ENCODE peak calls at places on chromosomes 3 and 15, in five cellular contexts. U is HFF-Myc, N is PC-3, M is heart right ventricle, C is kidney epithelial cell. S is an unnamed sample.

GRCh38 chr15:84926491-84927220 is 42.2 kb downstream of the SLC28A1 start:
- DNase-seq in M (no peak), C (no peak), N (peak; percentile 61), U (no peak), S (no peak)

GRCh38 chr3:140152851-140153640 is 218.1 kb downstream of the CLSTN2 start:
- DNase-seq in N (no peak), C (no peak), M (peak; percentile 27), U (no peak), S (peak; percentile 80)

GRCh38 chr15:41946970-41947369 is 25.4 kb downstream of the EHD4 start:
- DNase-seq in C (no peak), N (no peak), M (peak; percentile 65), U (no peak), S (no peak)

GRCh38 chr15:70722266-70723123 is 40.9 kb downstream of the UACA start:
- DNase-seq in C (no peak), M (no peak), U (no peak), N (peak; percentile 61), S (no peak)

GRCh38 chr3:51975857-51976549 is 1.1 kb downstream of the ABHD14A start:
- DNase-seq in M (peak; percentile 74), C (no peak), N (peak; percentile 37), U (no peak), S (peak; percentile 90)

GRCh38 chr3:46913644-46914043 is 36.1 kb downstream of the PTH1R start:
- DNase-seq in C (no peak), M (no peak), U (no peak), N (peak; percentile 75), S (peak; percentile 18)

GRCh38 chr15:100873029-100873677 is 6.5 kb upstream of the ALDH1A3 start:
- DNase-seq in N (peak; percentile 96), C (peak; percentile 72), U (peak; percentile 78), M (peak; percentile 60), S (no peak)

GRCh38 chr3:162863579-162863978 is 1367.0 kb downstream of the OTOL1 start:
- DNase-seq in U (no peak), C (no peak), N (peak; percentile 66), M (no peak), S (no peak)

GRCh38 chr15:73968461-73968860 is 23.6 kb downstream of the STOML1 start:
- DNase-seq in U (no peak), N (no peak), C (no peak), M (no peak), S (no peak)

GRCh38 chr3:159260049-159260662 is 458.3 kb downstream of the MFSD1 start:
- DNase-seq in M (peak; percentile 30), C (peak; percentile 23), N (peak; percentile 81), U (peak; percentile 36), S (no peak)

GRCh38 chr15:81322708-81323253 is 1.2 kb downstream of the STARD5 start:
- DNase-seq in M (no peak), N (no peak), U (no peak), C (no peak), S (no peak)
- H3K4me3 ChIP-seq in M (peak overlapping the region; percentile 78), N (peak overlapping the region; percentile 82), U (peak overlapping the region; percentile 75), C (no peak overlapping the region), S (no peak overlapping the region)

GRCh38 chr3:15341030-15341726 is 8.8 kb upstream of the SH3BP5 start:
- DNase-seq in C (no peak), U (no peak), M (no peak), N (no peak), S (no peak)
- H3K4me3 ChIP-seq in C (no peak overlapping the region), U (no peak overlapping the region), M (no peak overlapping the region), N (no peak overlapping the region), S (no peak overlapping the region)

GRCh38 chr3:29694331-29694730 is 413.5 kb downstream of the RBMS3 start:
- DNase-seq in U (no peak), C (no peak), M (no peak), N (peak; percentile 7), S (no peak)
- H3K4me3 ChIP-seq in U (no peak overlapping the region), C (no peak overlapping the region), M (no peak overlapping the region), N (peak overlapping the region; percentile 13), S (no peak overlapping the region)

GRCh38 chr15:67807141-67807540 is 18.2 kb upstream of the SKOR1 start:
- DNase-seq in M (no peak), U (no peak), C (no peak), N (no peak), S (peak; percentile 51)
- H3K4me3 ChIP-seq in M (no peak overlapping the region), U (no peak overlapping the region), C (no peak overlapping the region), N (no peak overlapping the region), S (no peak overlapping the region)

DNA sequence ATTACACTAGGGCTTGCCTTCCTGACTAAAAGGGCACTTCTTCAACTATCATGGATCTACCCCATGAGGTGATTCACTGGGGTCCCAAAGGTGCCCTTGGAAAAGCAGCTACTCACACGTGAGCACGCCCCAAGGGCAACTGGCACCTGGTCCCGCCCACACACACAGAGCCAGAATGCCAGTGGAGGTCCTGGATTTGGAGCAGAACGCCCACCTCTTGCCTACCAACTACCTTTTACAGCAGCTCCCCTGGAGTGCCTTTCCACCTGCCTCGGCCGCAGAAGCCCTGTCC is 1.8 kb upstream of the CTDSPL start:
- DNase-seq in C (no peak), M (no peak), N (no peak), U (no peak), S (no peak)
- H3K4me3 ChIP-seq in C (no peak overlapping the region), M (peak overlapping the region; percentile 78), N (no peak overlapping the region), U (no peak overlapping the region), S (no peak overlapping the region)

DNA sequence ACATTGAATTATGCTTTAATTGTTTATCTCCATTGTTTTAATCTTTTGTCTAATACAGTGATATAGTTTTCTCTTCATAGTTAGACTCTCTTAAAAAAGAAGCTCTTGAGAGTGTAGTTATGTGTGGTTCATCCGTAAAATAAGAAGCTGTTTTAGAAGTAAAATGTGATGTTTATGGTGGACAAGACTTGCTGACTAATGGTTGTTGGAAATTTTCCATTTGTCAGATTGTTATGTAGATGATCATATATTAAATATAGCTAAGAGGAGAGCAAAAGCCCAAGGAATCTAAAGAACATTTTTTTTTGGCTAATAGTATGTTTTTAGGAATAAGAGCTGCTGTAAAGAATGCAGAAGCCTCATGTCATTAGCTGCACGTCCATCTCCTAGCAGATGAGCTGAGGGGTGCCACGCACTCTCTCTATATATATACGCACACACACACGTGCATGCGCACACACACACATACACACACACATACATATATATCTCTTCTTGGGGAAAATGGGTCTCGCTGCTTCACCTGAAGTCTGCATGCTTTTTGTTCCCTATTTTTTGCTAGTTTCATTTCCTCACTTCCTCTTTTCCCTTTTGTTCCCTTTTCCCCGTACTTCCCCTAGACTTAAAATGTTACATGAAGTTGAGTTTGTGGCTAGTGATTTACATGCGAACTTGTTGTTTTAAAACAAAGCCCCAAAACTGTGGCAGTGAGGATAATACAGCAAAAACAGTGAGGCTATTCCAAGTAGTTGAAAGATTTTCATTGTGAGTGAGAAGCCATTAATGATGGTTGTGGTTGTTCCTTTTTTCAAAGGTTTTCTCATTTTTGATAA is 107.8 kb downstream of the MBNL1 start:
- DNase-seq in N (peak; percentile 51), M (no peak), C (no peak), U (no peak), S (no peak)
- H3K4me3 ChIP-seq in N (no peak overlapping the region), M (no peak overlapping the region), C (no peak overlapping the region), U (no peak overlapping the region), S (no peak overlapping the region)

GRCh38 chr3:55036883-55037577 is 109.2 kb upstream of the LRTM1 start:
- DNase-seq in M (no peak), N (no peak), C (no peak), U (no peak), S (no peak)
- H3K4me3 ChIP-seq in M (no peak overlapping the region), N (no peak overlapping the region), C (no peak overlapping the region), U (no peak overlapping the region), S (no peak overlapping the region)

DNA sequence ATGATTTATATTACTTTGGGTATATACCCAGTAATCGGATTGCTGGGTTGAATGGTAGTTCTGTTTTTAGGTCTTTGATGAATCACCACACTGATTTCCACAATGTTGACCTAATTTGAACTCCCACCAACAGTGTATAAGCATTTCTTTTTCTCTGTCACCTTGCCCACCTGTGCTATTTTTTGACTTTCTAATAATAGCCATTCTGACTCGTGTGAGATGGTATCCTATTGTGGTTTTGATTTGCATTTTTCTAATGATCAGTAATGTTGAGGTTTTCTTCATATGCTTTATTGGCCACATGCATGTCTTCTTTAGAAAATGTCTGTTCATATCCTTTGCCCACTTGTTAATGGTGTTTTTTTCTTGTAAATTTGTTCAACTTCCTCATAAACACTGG is 340.8 kb downstream of the PLOD2 start:
- DNase-seq in M (no peak), N (no peak), U (no peak), C (no peak), S (no peak)
- H3K4me3 ChIP-seq in M (no peak overlapping the region), N (no peak overlapping the region), U (no peak overlapping the region), C (no peak overlapping the region), S (no peak overlapping the region)